ENCODE peak calls at places on chromosome 13, in nine cellular contexts. Q, K, A, B, T, E, S, G and H are unnamed samples.

GRCh38 chr13:36848228-36848982 is 29.4 kb downstream of the RFXAP start:
- DNase-seq in Q (no peak), K (no peak), A (peak), B (peak), T (no peak), E (no peak), S (no peak), G (no peak), H (peak)

GRCh38 chr13:70630247-70630646 is 522.0 kb upstream of the KLHL1 start:
- DNase-seq in Q (no peak), K (no peak), A (no peak), B (no peak), T (no peak), E (no peak), S (no peak), G (no peak), H (no peak)

GRCh38 chr13:75372517-75372916 is 109.5 kb downstream of the TBC1D4 start:
- DNase-seq in Q (no peak), K (no peak), A (peak), B (peak), T (no peak), E (no peak), S (peak), G (no peak), H (peak)

GRCh38 chr13:108656742-108657141 is 27.3 kb downstream of the MYO16 start:
- DNase-seq in Q (no peak), K (no peak), A (no peak), B (no peak), T (no peak), E (no peak), S (no peak), G (no peak), H (no peak)

GRCh38 chr13:32585625-32586021 is 629 bp upstream of the PDS5B start:
- DNase-seq in Q (no peak), K (no peak), A (peak), B (no peak), T (no peak), E (no peak), S (peak), G (no peak), H (peak)

GRCh38 chr13:99388334-99388923 is 81.2 kb upstream of the GPR183 start:
- DNase-seq in Q (no peak), K (peak), A (no peak), B (no peak), T (peak), E (peak), S (no peak), G (peak), H (no peak)

GRCh38 chr13:37868691-37869505 is 674 bp downstream of the TRPC4 start:
- DNase-seq in Q (no peak), K (no peak), A (no peak), B (peak), T (no peak), E (peak), S (peak), G (no peak), H (no peak)

GRCh38 chr13:48977973-48978372 is 2.3 kb downstream of the FNDC3A start:
- DNase-seq in Q (no peak), K (no peak), A (no peak), B (no peak), T (no peak), E (no peak), S (peak), G (no peak), H (peak)

GRCh38 chr13:39784347-39784746 is 128.9 kb downstream of the COG6 start:
- DNase-seq in Q (no peak), K (no peak), A (no peak), B (peak), T (no peak), E (no peak), S (peak), G (no peak), H (no peak)

GRCh38 chr13:92510416-92510815 is 716.2 kb upstream of the GPC6 start:
- DNase-seq in Q (peak), K (no peak), A (no peak), B (no peak), T (no peak), E (no peak), S (no peak), G (no peak), H (no peak)

GRCh38 chr13:75299913-75300862 is 181.8 kb downstream of the TBC1D4 start:
- DNase-seq in Q (no peak), K (no peak), A (no peak), B (no peak), T (no peak), E (no peak), S (peak), G (no peak), H (peak)

GRCh38 chr13:73842621-73843020 is 291.6 kb downstream of the KLF12 start:
- DNase-seq in Q (no peak), K (no peak), A (no peak), B (peak), T (no peak), E (no peak), S (no peak), G (no peak), H (no peak)

GRCh38 chr13:44853641-44854040 is 135.6 kb downstream of the NUFIP1 start:
- DNase-seq in Q (no peak), K (no peak), A (no peak), B (peak), T (peak), E (no peak), S (peak), G (no peak), H (no peak)

GRCh38 chr13:96617528-96617927 is 376.7 kb downstream of the OXGR1 start:
- DNase-seq in Q (no peak), K (no peak), A (no peak), B (no peak), T (no peak), E (no peak), S (no peak), G (no peak), H (no peak)

GRCh38 chr13:30752201-30752797 is 17.0 kb downstream of the ALOX5AP start:
- DNase-seq in Q (no peak), K (peak), A (no peak), B (no peak), T (no peak), E (peak), S (no peak), G (no peak), H (no peak)

GRCh38 chr13:111319998-111320911 is at the start of gene TEX29:
- DNase-seq in Q (no peak), K (no peak), A (no peak), B (no peak), T (no peak), E (no peak), S (no peak), G (peak), H (no peak)

GRCh38 chr13:39023316-39023715 is 14.6 kb downstream of the PROSER1 start:
- DNase-seq in Q (no peak), K (no peak), A (no peak), B (no peak), T (no peak), E (no peak), S (peak), G (no peak), H (no peak)

GRCh38 chr13:47903836-47904235 is 97.2 kb downstream of the SUCLA2 start:
- DNase-seq in Q (no peak), K (no peak), A (no peak), B (no peak), T (no peak), E (no peak), S (peak), G (no peak), H (no peak)

GRCh38 chr13:47126432-47126831 is 229.6 kb upstream of the HTR2A start:
- DNase-seq in Q (no peak), K (no peak), A (no peak), B (no peak), T (no peak), E (no peak), S (peak), G (no peak), H (peak)

GRCh38 chr13:51502206-51502651 is 49.4 kb upstream of the INTS6 start:
- DNase-seq in Q (no peak), K (no peak), A (no peak), B (no peak), T (no peak), E (no peak), S (no peak), G (no peak), H (peak)

GRCh38 chr13:65063753-65064152 is 2166.4 kb downstream of the PCDH9 start:
- DNase-seq in Q (no peak), K (no peak), A (no peak), B (peak), T (no peak), E (no peak), S (peak), G (no peak), H (no peak)

GRCh38 chr13:83780201-83780600 is 102.1 kb downstream of the SLITRK1 start:
- DNase-seq in Q (peak), K (no peak), A (peak), B (no peak), T (no peak), E (peak), S (peak), G (no peak), H (peak)

GRCh38 chr13:23467048-23467931 is 33.8 kb upstream of the SACS start:
- DNase-seq in Q (no peak), K (no peak), A (no peak), B (no peak), T (no peak), E (no peak), S (peak), G (no peak), H (peak)

GRCh38 chr13:103883152-103883551 is 816.9 kb upstream of the SLC10A2 start:
- DNase-seq in Q (no peak), K (no peak), A (peak), B (peak), T (peak), E (peak), S (peak), G (peak), H (no peak)
- H3K4me3 ChIP-seq in Q (no peak), K (no peak), A (no peak), B (no peak), T (no peak), E (no peak), S (no peak), G (no peak), H (no peak)

GRCh38 chr13:41231025-41231677 is 32.2 kb downstream of the MTRF1 start:
- DNase-seq in Q (no peak), K (no peak), A (no peak), B (no peak), T (no peak), E (no peak), S (no peak), G (no peak), H (no peak)
- TF ChIP-seq CTCF in Q (no peak), K (no peak), A (no peak), B (no peak), T (no peak), E (no peak), S (no peak), G (no peak), H (no peak)

DNA sequence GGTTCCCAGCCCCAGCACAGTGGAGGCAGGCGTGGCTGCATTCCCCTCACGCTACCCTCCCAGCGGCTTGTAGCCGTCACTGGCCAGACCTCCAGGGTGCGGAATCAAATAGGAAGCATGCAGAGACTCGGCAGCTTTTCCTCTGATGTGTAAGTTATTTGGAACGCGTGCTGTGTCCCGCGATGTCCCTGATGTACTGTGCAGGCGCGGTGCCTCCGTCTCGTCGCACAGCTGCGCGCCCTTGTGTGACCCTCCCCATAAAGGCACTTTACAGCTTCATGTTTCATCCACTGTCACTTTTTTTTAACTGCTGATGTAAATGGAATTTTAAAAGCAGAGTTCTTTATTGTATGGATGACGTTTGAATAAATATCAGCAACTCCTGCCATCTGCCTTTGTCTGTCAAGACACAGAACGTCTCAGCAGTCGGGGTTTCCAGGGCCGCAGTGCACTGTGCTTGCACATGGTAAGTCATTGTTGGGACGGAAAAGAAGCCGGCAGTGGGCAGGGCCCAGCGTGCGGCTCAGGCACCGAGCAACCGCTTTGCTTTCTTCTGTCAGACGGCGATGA is 7.3 kb upstream of the F7 start:
- DNase-seq in Q (no peak), K (no peak), A (no peak), B (no peak), T (no peak), E (no peak), S (peak), G (no peak), H (no peak)
- H3K4me3 ChIP-seq in Q (no peak), K (no peak), A (no peak), B (no peak), T (no peak), E (no peak), S (peak), G (no peak), H (no peak)

DNA sequence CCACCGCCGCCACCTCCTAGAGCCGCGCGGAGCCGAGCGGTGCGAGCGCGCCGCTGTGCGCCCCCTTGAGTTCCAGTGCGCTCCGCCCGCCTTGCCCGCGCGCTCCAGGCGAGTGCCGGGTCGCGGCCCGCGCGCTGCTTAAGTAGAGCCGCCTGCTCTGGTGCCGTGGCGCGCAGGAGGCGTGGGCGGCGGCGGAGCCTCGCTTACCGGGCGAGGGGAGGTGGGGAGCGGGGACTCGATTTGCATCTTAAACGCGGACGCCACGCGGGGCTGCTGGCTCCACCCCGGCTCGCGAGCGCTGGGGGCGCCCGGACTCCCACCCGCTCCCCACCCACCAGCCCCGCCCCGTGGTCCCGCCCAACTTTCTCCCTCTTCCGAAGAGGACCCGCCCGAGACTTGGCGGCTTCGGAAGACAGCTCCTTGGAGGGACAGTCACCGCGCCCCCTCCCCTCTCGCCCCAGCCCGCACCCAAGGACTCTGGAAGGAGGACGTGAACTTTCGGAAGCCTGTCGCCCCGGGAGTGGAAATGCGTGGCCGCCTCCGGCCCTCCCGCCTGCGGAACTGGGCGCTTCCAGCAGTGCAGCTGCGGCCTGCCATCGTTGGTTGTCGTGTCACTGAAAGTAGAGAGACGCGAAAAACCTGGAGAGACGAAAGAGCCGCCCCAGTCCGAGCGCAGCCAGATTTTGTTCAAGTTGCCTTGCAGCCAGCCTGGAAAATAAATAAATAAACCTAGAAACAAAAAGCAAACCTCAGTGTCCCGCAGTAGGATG is at the start of gene KCTD12:
- DNase-seq in Q (no peak), K (peak), A (peak), B (peak), T (peak), E (peak), S (peak), G (peak), H (peak)
- TF ChIP-seq CTCF in Q (peak), K (no peak), A (no peak), B (peak), T (peak), E (no peak), S (peak), G (no peak), H (peak)